ENCODE peak calls at places on chromosomes 6 and 20, in seven cellular contexts. One of them, this sample, is unnamed.

GRCh38 chr20:34083137-34083536 is 28.9 kb downstream of the EIF2S2 start:
- DNase-seq in upper lobe of left lung: peak; percentile 74
- DNase-seq in neural progenitor cell: no peak
- DNase-seq in PC-3: peak; percentile 76
- DNase-seq in cardiac muscle cell: peak; percentile 98
- DNase-seq in brain microvascular endothelial cell: peak; percentile 86
- DNase-seq in K562: peak; percentile 83
- DNase-seq in this sample: peak; percentile 90

GRCh38 chr20:51306521-51307358 is 235.8 kb downstream of the NFATC2 start:
- DNase-seq in upper lobe of left lung: peak; percentile 84
- DNase-seq in neural progenitor cell: peak; percentile 89
- DNase-seq in PC-3: peak; percentile 92
- DNase-seq in cardiac muscle cell: peak; percentile 79
- DNase-seq in brain microvascular endothelial cell: peak; percentile 69
- DNase-seq in K562: peak; percentile 75
- DNase-seq in this sample: peak; percentile 84

GRCh38 chr20:10672579-10673127 is 1.1 kb downstream of the JAG1 start:
- DNase-seq in upper lobe of left lung: peak; percentile 92
- DNase-seq in neural progenitor cell: peak; percentile 58
- DNase-seq in PC-3: peak; percentile 58
- DNase-seq in cardiac muscle cell: peak; percentile 73
- DNase-seq in brain microvascular endothelial cell: no peak
- DNase-seq in K562: peak; percentile 30
- DNase-seq in this sample: peak; percentile 84

GRCh38 chr6:43687079-43687436 is 533 bp downstream of the MRPS18A start:
- DNase-seq in upper lobe of left lung: no peak
- DNase-seq in neural progenitor cell: no peak
- DNase-seq in PC-3: no peak
- DNase-seq in cardiac muscle cell: no peak
- DNase-seq in brain microvascular endothelial cell: no peak
- DNase-seq in K562: no peak
- DNase-seq in this sample: no peak

GRCh38 chr6:151067684-151068596 is 171.8 kb upstream of the AKAP12 start:
- DNase-seq in upper lobe of left lung: no peak
- DNase-seq in neural progenitor cell: no peak
- DNase-seq in PC-3: peak; percentile 97
- DNase-seq in cardiac muscle cell: peak; percentile 90
- DNase-seq in brain microvascular endothelial cell: peak; percentile 96
- DNase-seq in K562: no peak
- DNase-seq in this sample: no peak

GRCh38 chr6:45513331-45513730 is 135.6 kb upstream of the SUPT3H start:
- DNase-seq in upper lobe of left lung: no peak
- DNase-seq in neural progenitor cell: peak; percentile 58
- DNase-seq in PC-3: no peak
- DNase-seq in cardiac muscle cell: no peak
- DNase-seq in brain microvascular endothelial cell: no peak
- DNase-seq in K562: no peak
- DNase-seq in this sample: no peak

GRCh38 chr6:109465772-109466171 is 10.2 kb upstream of the MICAL1 start:
- DNase-seq in upper lobe of left lung: peak; percentile 79
- DNase-seq in neural progenitor cell: no peak
- DNase-seq in PC-3: no peak
- DNase-seq in cardiac muscle cell: no peak
- DNase-seq in brain microvascular endothelial cell: no peak
- DNase-seq in K562: no peak
- DNase-seq in this sample: peak; percentile 91

GRCh38 chr6:46773201-46773855 is 19.9 kb upstream of the MEP1A start:
- DNase-seq in upper lobe of left lung: no peak
- DNase-seq in neural progenitor cell: no peak
- DNase-seq in PC-3: no peak
- DNase-seq in cardiac muscle cell: no peak
- DNase-seq in brain microvascular endothelial cell: no peak
- DNase-seq in K562: no peak
- DNase-seq in this sample: no peak

GRCh38 chr6:105453968-105454367 is 51.1 kb upstream of the PREP start:
- DNase-seq in upper lobe of left lung: no peak
- DNase-seq in neural progenitor cell: no peak
- DNase-seq in PC-3: no peak
- DNase-seq in cardiac muscle cell: no peak
- DNase-seq in brain microvascular endothelial cell: no peak
- DNase-seq in K562: no peak
- DNase-seq in this sample: no peak

GRCh38 chr20:61626412-61626811 is 374.4 kb downstream of the CDH4 start:
- DNase-seq in upper lobe of left lung: no peak
- DNase-seq in neural progenitor cell: no peak
- DNase-seq in PC-3: no peak
- DNase-seq in cardiac muscle cell: no peak
- DNase-seq in brain microvascular endothelial cell: no peak
- DNase-seq in K562: no peak
- DNase-seq in this sample: no peak

GRCh38 chr6:18154507-18155272 is at the start of gene TPMT:
- DNase-seq in upper lobe of left lung: peak; percentile 99
- DNase-seq in neural progenitor cell: peak; percentile 97
- DNase-seq in PC-3: peak; percentile 16
- DNase-seq in cardiac muscle cell: no peak
- DNase-seq in brain microvascular endothelial cell: peak; percentile 8
- DNase-seq in K562: peak; percentile 49
- DNase-seq in this sample: no peak

GRCh38 chr6:151649835-151650234 is 156.0 kb downstream of the CCDC170 start:
- DNase-seq in upper lobe of left lung: no peak
- DNase-seq in neural progenitor cell: no peak
- DNase-seq in PC-3: no peak
- DNase-seq in cardiac muscle cell: no peak
- DNase-seq in brain microvascular endothelial cell: no peak
- DNase-seq in K562: no peak
- DNase-seq in this sample: no peak

GRCh38 chr20:4951299-4951698 is 50.0 kb downstream of the SLC23A2 start:
- DNase-seq in upper lobe of left lung: no peak
- DNase-seq in neural progenitor cell: no peak
- DNase-seq in PC-3: peak; percentile 78
- DNase-seq in cardiac muscle cell: peak; percentile 87
- DNase-seq in brain microvascular endothelial cell: peak; percentile 77
- DNase-seq in K562: no peak
- DNase-seq in this sample: no peak

GRCh38 chr6:106360989-106361430 is 493 bp downstream of the CRYBG1 start:
- DNase-seq in upper lobe of left lung: no peak
- DNase-seq in neural progenitor cell: peak; percentile 44
- DNase-seq in PC-3: peak; percentile 36
- DNase-seq in cardiac muscle cell: no peak
- DNase-seq in brain microvascular endothelial cell: no peak
- DNase-seq in K562: peak; percentile 6
- DNase-seq in this sample: peak; percentile 70

GRCh38 chr6:2900821-2901644 is 2.1 kb downstream of the SERPINB9 start:
- DNase-seq in upper lobe of left lung: no peak
- DNase-seq in neural progenitor cell: no peak
- DNase-seq in PC-3: no peak
- DNase-seq in cardiac muscle cell: peak; percentile 37
- DNase-seq in brain microvascular endothelial cell: no peak
- DNase-seq in K562: no peak
- DNase-seq in this sample: no peak

GRCh38 chr20:56257604-56258003 is 9.1 kb downstream of the MC3R start:
- DNase-seq in upper lobe of left lung: no peak
- DNase-seq in neural progenitor cell: no peak
- DNase-seq in PC-3: peak; percentile 46
- DNase-seq in cardiac muscle cell: no peak
- DNase-seq in brain microvascular endothelial cell: no peak
- DNase-seq in K562: no peak
- DNase-seq in this sample: no peak

GRCh38 chr6:44049989-44050871 is 77.0 kb downstream of the MRPL14 start:
- DNase-seq in upper lobe of left lung: no peak
- DNase-seq in neural progenitor cell: no peak
- DNase-seq in PC-3: peak; percentile 25
- DNase-seq in cardiac muscle cell: no peak
- DNase-seq in brain microvascular endothelial cell: no peak
- DNase-seq in K562: no peak
- DNase-seq in this sample: no peak

GRCh38 chr6:45650527-45651135 is 272.9 kb upstream of the SUPT3H start:
- DNase-seq in upper lobe of left lung: no peak
- DNase-seq in neural progenitor cell: no peak
- DNase-seq in PC-3: peak; percentile 96
- DNase-seq in cardiac muscle cell: peak; percentile 66
- DNase-seq in brain microvascular endothelial cell: peak; percentile 94
- DNase-seq in K562: no peak
- DNase-seq in this sample: no peak

GRCh38 chr6:110874880-110875547 is 429 bp downstream of the AMD1 start:
- DNase-seq in upper lobe of left lung: peak; percentile 89
- DNase-seq in neural progenitor cell: peak; percentile 51
- DNase-seq in PC-3: no peak
- DNase-seq in cardiac muscle cell: peak; percentile 27
- DNase-seq in brain microvascular endothelial cell: no peak
- DNase-seq in K562: no peak
- DNase-seq in this sample: peak; percentile 82

GRCh38 chr20:33871362-33871761 is 60.2 kb downstream of the CHMP4B start:
- DNase-seq in upper lobe of left lung: no peak
- DNase-seq in neural progenitor cell: no peak
- DNase-seq in PC-3: peak; percentile 55
- DNase-seq in cardiac muscle cell: peak; percentile 50
- DNase-seq in brain microvascular endothelial cell: no peak
- DNase-seq in K562: no peak
- DNase-seq in this sample: no peak

GRCh38 chr6:23077797-23078196 is 508.4 kb downstream of the HDGFL1 start:
- DNase-seq in upper lobe of left lung: no peak
- DNase-seq in neural progenitor cell: no peak
- DNase-seq in PC-3: no peak
- DNase-seq in cardiac muscle cell: no peak
- DNase-seq in brain microvascular endothelial cell: no peak
- DNase-seq in K562: no peak
- DNase-seq in this sample: no peak

GRCh38 chr20:62581308-62581707 is 61.0 kb upstream of the SLCO4A1 start:
- DNase-seq in upper lobe of left lung: peak; percentile 73
- DNase-seq in neural progenitor cell: no peak
- DNase-seq in PC-3: no peak
- DNase-seq in cardiac muscle cell: no peak
- DNase-seq in brain microvascular endothelial cell: no peak
- DNase-seq in K562: no peak
- DNase-seq in this sample: no peak

GRCh38 chr6:136235233-136235564 is 14.9 kb downstream of the MTFR2 start:
- DNase-seq in upper lobe of left lung: no peak
- DNase-seq in neural progenitor cell: no peak
- DNase-seq in PC-3: peak; percentile 63
- DNase-seq in cardiac muscle cell: no peak
- DNase-seq in brain microvascular endothelial cell: peak; percentile 17
- DNase-seq in K562: no peak
- DNase-seq in this sample: no peak

GRCh38 chr6:158381214-158381613 is 68.9 kb downstream of the TULP4 start:
- DNase-seq in upper lobe of left lung: no peak
- DNase-seq in neural progenitor cell: no peak
- DNase-seq in PC-3: peak; percentile 30
- DNase-seq in cardiac muscle cell: no peak
- DNase-seq in brain microvascular endothelial cell: no peak
- DNase-seq in K562: no peak
- DNase-seq in this sample: no peak

GRCh38 chr6:1015819-1016218 is 296.1 kb upstream of the FOXQ1 start:
- DNase-seq in upper lobe of left lung: no peak
- DNase-seq in neural progenitor cell: peak; percentile 18
- DNase-seq in PC-3: no peak
- DNase-seq in cardiac muscle cell: no peak
- DNase-seq in brain microvascular endothelial cell: no peak
- DNase-seq in K562: peak; percentile 6
- DNase-seq in this sample: no peak

DNA sequence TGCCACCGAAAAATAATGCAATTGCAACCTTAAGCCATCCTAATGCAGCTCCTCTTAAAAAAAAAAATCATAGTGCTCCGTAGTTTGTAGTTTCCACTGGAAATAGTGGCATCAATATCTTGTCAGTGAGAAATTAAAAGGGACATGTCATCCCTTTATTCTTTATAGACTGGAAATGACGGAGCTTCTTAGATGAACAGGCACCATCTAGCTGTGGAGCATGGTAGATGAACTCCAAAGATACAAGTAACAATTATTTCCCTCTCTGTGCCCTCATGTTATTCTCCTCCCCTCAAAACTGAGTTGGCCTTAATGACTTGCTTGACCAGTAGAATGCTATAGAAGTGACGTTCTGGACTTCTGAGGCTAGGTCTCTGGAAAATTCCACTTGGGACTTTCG is 268.1 kb upstream of the SPTLC3 start:
- DNase-seq in upper lobe of left lung: no peak
- DNase-seq in neural progenitor cell: no peak
- DNase-seq in PC-3: peak; percentile 8
- DNase-seq in cardiac muscle cell: no peak
- DNase-seq in brain microvascular endothelial cell: no peak
- DNase-seq in K562: no peak
- DNase-seq in this sample: no peak
- TF ChIP-seq CTCF in upper lobe of left lung: no peak
- TF ChIP-seq CTCF in neural progenitor cell: no peak
- TF ChIP-seq CTCF in PC-3: peak; percentile 27
- TF ChIP-seq CTCF in cardiac muscle cell: no peak
- TF ChIP-seq CTCF in brain microvascular endothelial cell: no peak
- TF ChIP-seq CTCF in K562: no peak
- TF ChIP-seq CTCF in this sample: no peak

DNA sequence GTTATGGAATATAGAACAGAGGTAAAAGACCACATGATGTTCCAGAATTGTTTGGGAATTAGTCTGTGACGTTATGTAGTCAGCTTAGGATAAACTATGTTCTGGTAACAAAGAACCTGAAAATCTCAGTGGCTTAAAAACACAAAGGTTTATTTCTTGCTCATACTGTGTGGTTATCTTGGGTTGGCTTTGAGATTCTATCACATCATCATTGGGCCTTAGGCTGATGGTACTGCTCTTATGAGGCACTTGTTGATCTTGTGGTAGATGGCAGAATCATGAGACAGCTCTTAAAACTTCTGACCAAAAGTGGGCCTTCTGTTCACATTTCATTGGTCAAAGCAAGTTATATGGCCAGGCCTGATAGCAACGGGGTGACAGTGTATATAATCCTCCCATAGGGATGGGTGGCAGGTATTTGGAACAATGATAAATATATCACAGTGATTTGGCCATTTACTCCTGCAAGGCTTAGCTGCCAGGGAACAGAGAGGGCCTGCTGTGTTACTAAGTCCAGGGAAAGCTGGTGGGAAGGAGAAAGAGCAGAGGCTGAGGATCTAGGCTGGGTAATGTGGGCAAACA is 13.5 kb downstream of the DHX35 start:
- DNase-seq in upper lobe of left lung: no peak
- DNase-seq in neural progenitor cell: no peak
- DNase-seq in PC-3: peak; percentile 31
- DNase-seq in cardiac muscle cell: no peak
- DNase-seq in brain microvascular endothelial cell: no peak
- DNase-seq in K562: peak; percentile 35
- DNase-seq in this sample: no peak
- H3K36me3 ChIP-seq in upper lobe of left lung: peaks cover 34% of the 10 kb centered on the region
- H3K36me3 ChIP-seq in neural progenitor cell: peaks cover 9% of the 10 kb centered on the region
- H3K36me3 ChIP-seq in PC-3: peaks cover 32% of the 10 kb centered on the region
- H3K36me3 ChIP-seq in cardiac muscle cell: peaks cover 2% of the 10 kb centered on the region
- H3K36me3 ChIP-seq in brain microvascular endothelial cell: no peaks in the 10 kb centered on the region
- H3K36me3 ChIP-seq in K562: peaks cover 67% of the 10 kb centered on the region
- H3K36me3 ChIP-seq in this sample: peaks cover 24% of the 10 kb centered on the region

GRCh38 chr20:43191946-43192847 is 2.5 kb upstream of the PTPRT start:
- DNase-seq in upper lobe of left lung: peak; percentile 78
- DNase-seq in neural progenitor cell: peak; percentile 73
- DNase-seq in PC-3: peak; percentile 42
- DNase-seq in cardiac muscle cell: peak; percentile 6
- DNase-seq in brain microvascular endothelial cell: no peak
- DNase-seq in K562: peak; percentile 5
- DNase-seq in this sample: no peak
- TF ChIP-seq CTCF in upper lobe of left lung: peak; percentile 35
- TF ChIP-seq CTCF in neural progenitor cell: peak; percentile 72
- TF ChIP-seq CTCF in PC-3: peak; percentile 67
- TF ChIP-seq CTCF in cardiac muscle cell: peak; percentile 51
- TF ChIP-seq CTCF in brain microvascular endothelial cell: peak; percentile 37
- TF ChIP-seq CTCF in K562: peak; percentile 36
- TF ChIP-seq CTCF in this sample: peak; percentile 40

GRCh38 chr6:36544228-36544627 is 3.1 kb downstream of the STK38 start:
- DNase-seq in upper lobe of left lung: no peak
- DNase-seq in neural progenitor cell: no peak
- DNase-seq in PC-3: peak; percentile 31
- DNase-seq in cardiac muscle cell: peak; percentile 13
- DNase-seq in brain microvascular endothelial cell: no peak
- DNase-seq in K562: no peak
- DNase-seq in this sample: no peak
- H3K36me3 ChIP-seq in upper lobe of left lung: peaks cover 21% of the 10 kb centered on the region
- H3K36me3 ChIP-seq in neural progenitor cell: no peaks in the 10 kb centered on the region
- H3K36me3 ChIP-seq in PC-3: peaks cover 11% of the 10 kb centered on the region
- H3K36me3 ChIP-seq in cardiac muscle cell: peaks cover 8% of the 10 kb centered on the region
- H3K36me3 ChIP-seq in brain microvascular endothelial cell: peaks cover 2% of the 10 kb centered on the region
- H3K36me3 ChIP-seq in K562: peaks cover 33% of the 10 kb centered on the region
- H3K36me3 ChIP-seq in this sample: peaks cover 17% of the 10 kb centered on the region

This sample was measured in upper lobe of right lung.